ENCODE peak calls at places on chromosomes 5 and 9, in five cellular contexts. I is NCI-H748 treated with DMSO at 0.1 percent for 48 hours, C is PC-3, V is Calu3, H is AG20443. W is an unnamed sample.

GRCh38 chr5:151223447-151224264 is at the start of gene CCDC69:
- DNase-seq in V (peak), C (peak), H (peak), I (peak), W (peak)

GRCh38 chr5:38433160-38433861 is 123.1 kb downstream of the LIFR start:
- DNase-seq in I (no peak), C (no peak), V (no peak), H (peak), W (no peak)

GRCh38 chr5:75281716-75282465 is 45.2 kb upstream of the ANKRD31 start:
- DNase-seq in C (peak), H (no peak), V (no peak), I (no peak), W (no peak)

GRCh38 chr9:87120610-87121009 is 173.3 kb upstream of the GAS1 start:
- DNase-seq in C (no peak), H (no peak), I (no peak), V (no peak), W (no peak)

GRCh38 chr9:104276709-104277245 is 182.7 kb downstream of the SMC2 start:
- DNase-seq in C (no peak), H (peak), V (no peak), I (no peak), W (no peak)

GRCh38 chr9:110520120-110520701 is 59.3 kb downstream of the SVEP1 start:
- DNase-seq in H (peak), I (no peak), V (no peak), C (no peak), W (no peak)

GRCh38 chr9:132763574-132763973 is 93.3 kb downstream of the GTF3C4 start:
- DNase-seq in H (no peak), I (no peak), V (no peak), C (no peak), W (no peak)

GRCh38 chr5:98827161-98827560 is 53.7 kb downstream of the RGMB start:
- DNase-seq in I (peak), V (peak), C (peak), H (peak), W (no peak)

GRCh38 chr9:128249914-128250838 is 25.6 kb downstream of the GOLGA2 start:
- DNase-seq in I (peak), V (peak), C (peak), H (peak), W (peak)

GRCh38 chr9:88802533-88802932 is 188.7 kb upstream of the S1PR3 start:
- DNase-seq in C (no peak), V (no peak), I (no peak), H (no peak), W (no peak)

GRCh38 chr5:137753227-137753985 is 757 bp downstream of the HNRNPA0 start:
- DNase-seq in I (no peak), C (no peak), H (peak), V (peak), W (no peak)

GRCh38 chr9:90124961-90125360 is 517.7 kb downstream of the DIRAS2 start:
- DNase-seq in V (no peak), C (no peak), H (no peak), I (peak), W (peak)

GRCh38 chr5:130295235-130295634 is 391.0 kb downstream of the CHSY3 start:
- DNase-seq in H (no peak), C (no peak), I (no peak), V (no peak), W (no peak)

GRCh38 chr9:84139296-84140100 is 158.9 kb downstream of the RMI1 start:
- DNase-seq in C (peak), I (peak), H (peak), V (no peak), W (peak)

GRCh38 chr9:33131505-33132248 is 35.5 kb downstream of the B4GALT1 start:
- DNase-seq in V (no peak), C (no peak), I (no peak), H (no peak), W (no peak)

GRCh38 chr5:9545959-9546851 is at the start of gene SEMA5A:
- DNase-seq in C (peak), V (no peak), I (peak), H (peak), W (peak)

GRCh38 chr9:79020266-79020665 is 551.5 kb upstream of the TLE4 start:
- DNase-seq in H (no peak), I (peak), V (no peak), C (no peak), W (peak)

GRCh38 chr5:5231576-5231975 is 91.4 kb downstream of the ADAMTS16 start:
- DNase-seq in C (no peak), H (no peak), I (no peak), V (no peak), W (no peak)

GRCh38 chr5:128213340-128213739 is 129.8 kb downstream of the SLC12A2 start:
- DNase-seq in V (peak), H (peak), I (peak), C (peak), W (peak)

GRCh38 chr5:154937186-154937717 is 759 bp downstream of the GEMIN5 start:
- DNase-seq in H (peak), V (no peak), C (peak), I (no peak), W (no peak)

GRCh38 chr9:114069476-114070187 is 8.5 kb downstream of the AMBP start:
- DNase-seq in H (no peak), V (no peak), I (no peak), C (no peak), W (no peak)

GRCh38 chr5:148979104-148979723 is 83.6 kb downstream of the SH3TC2 start:
- DNase-seq in C (peak), V (no peak), I (no peak), H (peak), W (no peak)

GRCh38 chr5:136066705-136067271 is 38.0 kb downstream of the TGFBI start:
- DNase-seq in C (no peak), V (peak), H (peak), I (no peak), W (no peak)

W was measured in DMS153.